ENCODE peak calls at places on chromosome 21, in seven cellular contexts. W, K, R, I, X, C and S are unnamed samples.

GRCh38 chr21:33299181-33299752 is 25.5 kb upstream of the IFNAR1 start:
- DNase-seq in W (no peak), K (peak), R (peak), I (peak), X (no peak), C (no peak), S (peak)

GRCh38 chr21:14384453-14384852 is 1.5 kb upstream of the HSPA13 start:
- DNase-seq in W (no peak), K (no peak), R (no peak), I (no peak), X (no peak), C (no peak), S (no peak)

GRCh38 chr21:42061195-42061865 is 9.8 kb upstream of the UMODL1 start:
- DNase-seq in W (no peak), K (no peak), R (no peak), I (peak), X (peak), C (no peak), S (no peak)

GRCh38 chr21:28177008-28177603 is 815.6 kb downstream of the LTN1 start:
- DNase-seq in W (no peak), K (no peak), R (no peak), I (no peak), X (no peak), C (no peak), S (no peak)

GRCh38 chr21:34274001-34274400 is 89.8 kb upstream of the KCNE2 start:
- DNase-seq in W (peak), K (peak), R (no peak), I (no peak), X (no peak), C (no peak), S (no peak)

GRCh38 chr21:25790122-25790951 is 55.6 kb downstream of the GABPA start:
- DNase-seq in W (peak), K (peak), R (no peak), I (peak), X (no peak), C (peak), S (peak)

GRCh38 chr21:15682182-15682895 is 47.4 kb upstream of the USP25 start:
- DNase-seq in W (peak), K (peak), R (no peak), I (peak), X (no peak), C (no peak), S (peak)

GRCh38 chr21:34133802-34134201 is 60.4 kb downstream of the MRPS6 start:
- DNase-seq in W (no peak), K (no peak), R (no peak), I (no peak), X (no peak), C (no peak), S (no peak)

GRCh38 chr21:25838809-25839208 is 104.0 kb downstream of the GABPA start:
- DNase-seq in W (no peak), K (peak), R (no peak), I (no peak), X (no peak), C (no peak), S (no peak)

GRCh38 chr21:33011462-33011861 is 14.3 kb upstream of the OLIG2 start:
- DNase-seq in W (no peak), K (peak), R (no peak), I (no peak), X (no peak), C (no peak), S (no peak)

GRCh38 chr21:15749868-15750174 is 20.0 kb downstream of the USP25 start:
- DNase-seq in W (no peak), K (no peak), R (no peak), I (no peak), X (no peak), C (no peak), S (no peak)

GRCh38 chr21:43757601-43758000 is 18.5 kb downstream of the CSTB start:
- DNase-seq in W (no peak), K (no peak), R (no peak), I (no peak), X (no peak), C (no peak), S (no peak)

GRCh38 chr21:14901482-14901958 is 163.3 kb downstream of the NRIP1 start:
- DNase-seq in W (no peak), K (peak), R (no peak), I (no peak), X (no peak), C (no peak), S (peak)

GRCh38 chr21:25639167-25639921 is at the start of gene JAM2:
- DNase-seq in W (no peak), K (no peak), R (peak), I (no peak), X (peak), C (peak), S (peak)

GRCh38 chr21:33543505-33544129 is 779 bp downstream of the SON start:
- DNase-seq in W (peak), K (no peak), R (no peak), I (no peak), X (peak), C (no peak), S (no peak)

GRCh38 chr21:32135401-32136363 is 143.2 kb downstream of the MIS18A start:
- DNase-seq in W (no peak), K (no peak), R (no peak), I (no peak), X (no peak), C (no peak), S (no peak)

GRCh38 chr21:34185051-34185750 is 111.8 kb downstream of the MRPS6 start:
- DNase-seq in W (no peak), K (no peak), R (no peak), I (no peak), X (no peak), C (no peak), S (no peak)

GRCh38 chr21:40685121-40685630 is 161.8 kb downstream of the DSCAM start:
- DNase-seq in W (no peak), K (no peak), R (no peak), I (no peak), X (no peak), C (no peak), S (no peak)

GRCh38 chr21:42807938-42808613 is 71.3 kb downstream of the WDR4 start:
- DNase-seq in W (no peak), K (no peak), R (no peak), I (no peak), X (no peak), C (no peak), S (no peak)

GRCh38 chr21:14569868-14570267 is 23.8 kb upstream of the SAMSN1 start:
- DNase-seq in W (no peak), K (no peak), R (no peak), I (no peak), X (no peak), C (no peak), S (no peak)

GRCh38 chr21:41917531-41917930 is 36.3 kb downstream of the C2CD2 start:
- DNase-seq in W (no peak), K (no peak), R (no peak), I (no peak), X (no peak), C (no peak), S (no peak)

GRCh38 chr21:23837564-23837963 is 1769.7 kb downstream of the MRPL39 start:
- DNase-seq in W (no peak), K (no peak), R (no peak), I (no peak), X (no peak), C (no peak), S (no peak)

GRCh38 chr21:42527127-42527488 is 13.5 kb downstream of the SLC37A1 start:
- DNase-seq in W (no peak), K (no peak), R (no peak), I (no peak), X (no peak), C (no peak), S (no peak)

GRCh38 chr21:21165063-21165645 is 166.9 kb downstream of the NCAM2 start:
- DNase-seq in W (no peak), K (no peak), R (no peak), I (no peak), X (no peak), C (no peak), S (no peak)

GRCh38 chr21:33403786-33404571 is 766 bp downstream of the IFNGR2 start:
- DNase-seq in W (peak), K (peak), R (no peak), I (peak), X (peak), C (peak), S (peak)

GRCh38 chr21:29231781-29232548 is 66.8 kb upstream of the BACH1 start:
- DNase-seq in W (no peak), K (no peak), R (no peak), I (no peak), X (no peak), C (no peak), S (no peak)

GRCh38 chr21:42340187-42340586 is 10.6 kb downstream of the TFF2 start:
- DNase-seq in W (no peak), K (no peak), R (no peak), I (no peak), X (no peak), C (no peak), S (no peak)

GRCh38 chr21:29299906-29300546 is 1.3 kb downstream of the BACH1 start:
- DNase-seq in W (peak), K (peak), R (peak), I (no peak), X (peak), C (no peak), S (peak)

GRCh38 chr21:14646893-14647292 is 100.8 kb upstream of the SAMSN1 start:
- DNase-seq in W (no peak), K (no peak), R (no peak), I (no peak), X (no peak), C (no peak), S (no peak)

GRCh38 chr21:16195476-16195875 is 465.7 kb downstream of the USP25 start:
- DNase-seq in W (peak), K (peak), R (no peak), I (no peak), X (no peak), C (no peak), S (no peak)

GRCh38 chr21:42426424-42426823 is 22.7 kb downstream of the UBASH3A start:
- DNase-seq in W (no peak), K (no peak), R (no peak), I (no peak), X (no peak), C (no peak), S (no peak)

GRCh38 chr21:26843912-26844257 is 1.3 kb downstream of the ADAMTS1 start:
- DNase-seq in W (no peak), K (peak), R (no peak), I (no peak), X (no peak), C (no peak), S (no peak)
- H3K27ac ChIP-seq in W (peak), K (peak), R (no peak), I (no peak), X (peak), C (peak), S (no peak)

GRCh38 chr21:35324372-35325220 is 275.5 kb upstream of the RUNX1 start:
- DNase-seq in W (no peak), K (peak), R (no peak), I (no peak), X (no peak), C (no peak), S (no peak)
- H3K27ac ChIP-seq in W (no peak), K (no peak), R (no peak), I (no peak), X (no peak), C (no peak), S (no peak)

DNA sequence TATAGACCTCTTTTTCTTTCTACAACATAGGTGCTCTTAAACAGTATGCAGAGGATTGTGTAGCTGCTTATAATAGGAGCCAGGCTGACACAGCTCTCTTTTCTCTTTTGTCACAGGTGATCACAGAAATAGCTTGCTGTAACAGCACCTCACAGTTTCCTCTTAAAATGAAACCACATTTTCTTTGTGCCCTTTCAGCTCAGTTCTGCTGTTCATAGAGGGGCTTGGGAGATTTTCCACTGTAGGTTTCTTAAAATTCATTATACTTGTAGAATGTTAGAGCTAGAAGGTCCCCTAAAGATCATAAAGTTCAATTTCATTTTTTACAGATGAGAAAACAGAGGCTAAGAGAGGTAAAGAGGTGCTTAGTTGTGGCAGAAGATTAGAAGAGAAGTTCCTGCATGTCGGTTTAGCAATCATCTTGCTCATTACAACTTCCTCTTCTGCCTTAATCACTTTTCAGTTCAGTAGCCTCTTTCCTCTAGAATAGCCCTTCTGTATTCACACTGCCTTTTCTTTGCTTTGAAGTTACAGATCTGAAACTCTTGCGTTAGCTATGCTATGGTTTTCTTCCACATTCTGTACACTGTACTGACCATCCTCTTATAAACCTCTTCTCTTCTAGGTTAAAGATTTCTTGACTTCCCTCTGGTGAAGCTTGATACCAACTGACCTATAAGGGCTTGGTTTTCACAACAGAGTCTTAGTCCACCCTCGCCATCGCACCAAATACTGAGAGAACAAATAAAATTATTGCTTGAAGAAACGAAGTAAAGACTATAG is 35.1 kb downstream of the C21orf91 start:
- DNase-seq in W (no peak), K (no peak), R (peak), I (peak), X (no peak), C (no peak), S (peak)
- H3K27ac ChIP-seq in W (no peak), K (no peak), R (peak), I (peak), X (no peak), C (no peak), S (peak)

GRCh38 chr21:44967082-44968047 is 27.5 kb downstream of the SLX9 start:
- DNase-seq in W (no peak), K (no peak), R (no peak), I (no peak), X (no peak), C (no peak), S (no peak)

GRCh38 chr21:44965251-44966022 is 25.6 kb downstream of the SLX9 start:
- DNase-seq in W (no peak), K (no peak), R (no peak), I (peak), X (peak), C (no peak), S (peak)

GRCh38 chr21:44964381-44964780 is 24.6 kb downstream of the SLX9 start:
- DNase-seq in W (no peak), K (no peak), R (no peak), I (no peak), X (peak), C (no peak), S (no peak)

GRCh38 chr21:44969066-44969649 is 29.3 kb downstream of the SLX9 start:
- DNase-seq in W (no peak), K (no peak), R (no peak), I (no peak), X (no peak), C (no peak), S (no peak)

GRCh38 chr21:44966135-44967081 is 26.6 kb downstream of the SLX9 start:
- DNase-seq in W (no peak), K (no peak), R (no peak), I (peak), X (peak), C (no peak), S (no peak)
- H3K27ac ChIP-seq in W (no peak), K (no peak), R (no peak), I (peak), X (peak), C (peak), S (no peak)

DNA sequence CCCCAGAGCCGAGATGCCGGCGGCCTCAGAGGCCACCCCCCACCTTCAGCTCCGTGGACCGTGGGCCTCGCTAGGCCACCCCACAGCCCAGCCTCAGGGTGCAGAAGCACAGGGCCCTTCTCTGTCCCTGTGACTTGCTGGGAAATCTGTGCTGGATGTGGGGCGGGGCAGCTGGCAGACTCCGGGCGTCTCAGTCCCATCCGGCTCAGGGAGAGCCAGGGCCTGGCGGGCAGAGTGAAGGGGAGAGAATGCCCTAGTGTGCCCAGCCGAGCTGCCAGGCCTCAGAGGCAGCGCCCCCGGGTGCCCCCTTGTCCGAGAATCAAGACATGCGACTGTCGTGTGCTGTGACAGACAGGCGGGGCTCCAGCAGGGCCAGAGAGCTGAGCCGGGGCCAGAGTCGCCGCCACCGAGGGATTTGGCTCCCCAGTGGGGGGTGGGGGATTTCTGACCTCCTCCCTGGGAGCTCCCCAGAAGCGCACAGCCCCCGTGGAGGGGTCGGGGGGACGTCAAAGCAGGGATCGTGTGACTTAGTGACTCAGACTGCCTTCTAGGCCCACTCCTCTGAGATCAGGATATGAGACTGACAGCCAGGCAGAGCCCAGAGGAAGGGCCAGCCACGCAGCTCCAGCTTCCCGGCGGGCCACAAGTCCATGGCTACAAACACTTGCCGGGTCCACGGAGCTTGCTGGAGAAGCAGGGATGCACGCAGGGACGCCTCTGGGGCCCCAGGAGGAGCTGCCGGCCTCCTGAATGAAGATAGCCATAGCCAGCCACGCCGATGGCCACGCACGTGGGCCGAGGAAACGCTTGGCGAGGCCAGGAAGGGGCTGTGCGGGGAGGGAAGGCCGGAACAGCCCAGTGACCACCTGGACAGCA is 11.9 kb downstream of the COL6A1 start:
- DNase-seq in W (no peak), K (no peak), R (peak), I (no peak), X (peak), C (no peak), S (no peak)
- H3K27ac ChIP-seq in W (no peak), K (no peak), R (no peak), I (no peak), X (peak), C (no peak), S (no peak)

GRCh38 chr21:39001341-39001740 is 181.9 kb downstream of the PSMG1 start:
- DNase-seq in W (no peak), K (no peak), R (no peak), I (no peak), X (no peak), C (no peak), S (no peak)
- H3K27ac ChIP-seq in W (no peak), K (no peak), R (no peak), I (no peak), X (peak), C (no peak), S (no peak)

GRCh38 chr21:36428789-36429671 is 43.8 kb downstream of the CHAF1B start:
- DNase-seq in W (peak), K (no peak), R (no peak), I (no peak), X (no peak), C (no peak), S (no peak)

GRCh38 chr21:36430841-36431240 is 45.6 kb downstream of the CHAF1B start:
- DNase-seq in W (peak), K (peak), R (no peak), I (no peak), X (no peak), C (no peak), S (no peak)

GRCh38 chr21:36427502-36427901 is 42.3 kb downstream of the CHAF1B start:
- DNase-seq in W (no peak), K (no peak), R (no peak), I (no peak), X (no peak), C (no peak), S (no peak)

GRCh38 chr21:36431252-36431651 is 46.1 kb downstream of the CHAF1B start:
- DNase-seq in W (peak), K (no peak), R (no peak), I (no peak), X (no peak), C (no peak), S (no peak)

GRCh38 chr21:36429672-36430546 is 44.7 kb downstream of the CHAF1B start:
- DNase-seq in W (peak), K (peak), R (peak), I (peak), X (peak), C (no peak), S (peak)
- H3K27ac ChIP-seq in W (peak), K (peak), R (no peak), I (no peak), X (peak), C (peak), S (no peak)

GRCh38 chr21:39071623-39072214 is 111.5 kb downstream of the PSMG1 start:
- DNase-seq in W (no peak), K (no peak), R (no peak), I (no peak), X (no peak), C (no peak), S (no peak)

GRCh38 chr21:39073717-39074116 is 109.5 kb downstream of the PSMG1 start:
- DNase-seq in W (no peak), K (no peak), R (no peak), I (no peak), X (no peak), C (no peak), S (no peak)

GRCh38 chr21:39073063-39073462 is 110.2 kb downstream of the PSMG1 start:
- DNase-seq in W (no peak), K (no peak), R (no peak), I (no peak), X (no peak), C (no peak), S (no peak)

GRCh38 chr21:39072468-39072867 is 110.8 kb downstream of the PSMG1 start:
- DNase-seq in W (no peak), K (no peak), R (no peak), I (no peak), X (no peak), C (no peak), S (no peak)

DNA sequence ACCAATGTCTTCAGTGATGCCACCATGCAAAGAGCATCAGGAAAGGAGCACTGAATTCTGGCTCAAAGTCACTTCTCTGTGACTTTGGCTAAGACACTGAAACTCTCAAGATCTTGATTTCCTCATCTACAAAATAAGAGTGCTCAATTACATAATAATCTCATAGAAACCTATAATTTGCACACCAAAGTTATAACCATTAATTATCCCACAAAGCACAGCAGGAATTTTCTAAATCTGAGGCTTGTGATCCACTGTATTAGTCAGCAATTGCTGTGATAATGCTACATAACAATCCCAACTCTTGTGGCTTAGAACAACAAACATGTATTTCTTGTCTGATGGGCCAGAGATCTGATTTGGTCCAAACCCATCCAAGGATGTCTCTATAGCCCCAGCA is 108.7 kb downstream of the PSMG1 start:
- DNase-seq in W (no peak), K (no peak), R (no peak), I (no peak), X (no peak), C (no peak), S (no peak)
- H3K27ac ChIP-seq in W (no peak), K (no peak), R (no peak), I (no peak), X (no peak), C (no peak), S (no peak)

GRCh38 chr21:30349572-30349971 is 1.2 kb upstream of the KRTAP23-1 start:
- DNase-seq in W (no peak), K (peak), R (no peak), I (no peak), X (no peak), C (no peak), S (no peak)
- H3K27ac ChIP-seq in W (no peak), K (no peak), R (no peak), I (no peak), X (no peak), C (no peak), S (no peak)